ENCODE peak calls at places on chromosomes 11 and 22, in eight cellular contexts. One of them, this sample, is unnamed.

GRCh38 chr11:119567667-119568582 is 145.0 kb upstream of the THY1 start:
- DNase-seq in aorta: no peak
- DNase-seq in mucosa of descending colon: peak; percentile 12
- DNase-seq in HepG2: no peak
- DNase-seq in heart left ventricle: no peak
- DNase-seq in cardiac muscle cell: peak; percentile 57
- DNase-seq in MG63: peak; percentile 89
- DNase-seq in tibial nerve: no peak
- DNase-seq in this sample: no peak

GRCh38 chr11:57567210-57567511 is 311 bp downstream of the UBE2L6 start:
- DNase-seq in aorta: no peak
- DNase-seq in mucosa of descending colon: peak; percentile 41
- DNase-seq in HepG2: no peak
- DNase-seq in heart left ventricle: peak; percentile 28
- DNase-seq in cardiac muscle cell: no peak
- DNase-seq in MG63: no peak
- DNase-seq in tibial nerve: no peak
- DNase-seq in this sample: no peak

GRCh38 chr11:124763156-124763947 is 1.3 kb upstream of the ESAM start:
- DNase-seq in aorta: peak; percentile 89
- DNase-seq in mucosa of descending colon: peak; percentile 98
- DNase-seq in HepG2: peak; percentile 72
- DNase-seq in heart left ventricle: peak; percentile 87
- DNase-seq in cardiac muscle cell: peak; percentile 88
- DNase-seq in MG63: peak; percentile 68
- DNase-seq in tibial nerve: peak; percentile 65
- DNase-seq in this sample: peak; percentile 88

GRCh38 chr11:16001899-16002426 is 354.4 kb downstream of the SOX6 start:
- DNase-seq in aorta: no peak
- DNase-seq in mucosa of descending colon: peak; percentile 28
- DNase-seq in HepG2: peak; percentile 92
- DNase-seq in heart left ventricle: no peak
- DNase-seq in cardiac muscle cell: no peak
- DNase-seq in MG63: peak; percentile 30
- DNase-seq in tibial nerve: no peak
- DNase-seq in this sample: peak; percentile 37

GRCh38 chr22:19568337-19569311 is 44.4 kb upstream of the CLDN5 start:
- DNase-seq in aorta: no peak
- DNase-seq in mucosa of descending colon: no peak
- DNase-seq in HepG2: no peak
- DNase-seq in heart left ventricle: no peak
- DNase-seq in cardiac muscle cell: no peak
- DNase-seq in MG63: peak; percentile 82
- DNase-seq in tibial nerve: no peak
- DNase-seq in this sample: no peak

GRCh38 chr11:117303101-117303500 is 12.0 kb downstream of the BACE1-AS start:
- DNase-seq in aorta: no peak
- DNase-seq in mucosa of descending colon: no peak
- DNase-seq in HepG2: peak; percentile 38
- DNase-seq in heart left ventricle: no peak
- DNase-seq in cardiac muscle cell: no peak
- DNase-seq in MG63: no peak
- DNase-seq in tibial nerve: no peak
- DNase-seq in this sample: no peak

GRCh38 chr11:6992026-6992425 is 28.1 kb downstream of the ZNF214 start:
- DNase-seq in aorta: no peak
- DNase-seq in mucosa of descending colon: no peak
- DNase-seq in HepG2: no peak
- DNase-seq in heart left ventricle: no peak
- DNase-seq in cardiac muscle cell: no peak
- DNase-seq in MG63: no peak
- DNase-seq in tibial nerve: no peak
- DNase-seq in this sample: no peak

GRCh38 chr11:11961399-11962028 is 46.9 kb downstream of the DKK3 start:
- DNase-seq in aorta: no peak
- DNase-seq in mucosa of descending colon: no peak
- DNase-seq in HepG2: no peak
- DNase-seq in heart left ventricle: no peak
- DNase-seq in cardiac muscle cell: no peak
- DNase-seq in MG63: no peak
- DNase-seq in tibial nerve: no peak
- DNase-seq in this sample: no peak

GRCh38 chr11:102345923-102346322 is 1.1 kb upstream of the BIRC2 start:
- DNase-seq in aorta: no peak
- DNase-seq in mucosa of descending colon: no peak
- DNase-seq in HepG2: peak; percentile 64
- DNase-seq in heart left ventricle: no peak
- DNase-seq in cardiac muscle cell: no peak
- DNase-seq in MG63: peak; percentile 54
- DNase-seq in tibial nerve: no peak
- DNase-seq in this sample: no peak

GRCh38 chr22:28819253-28820096 is 19.1 kb upstream of the XBP1 start:
- DNase-seq in aorta: no peak
- DNase-seq in mucosa of descending colon: peak; percentile 72
- DNase-seq in HepG2: peak; percentile 91
- DNase-seq in heart left ventricle: no peak
- DNase-seq in cardiac muscle cell: no peak
- DNase-seq in MG63: no peak
- DNase-seq in tibial nerve: no peak
- DNase-seq in this sample: no peak

GRCh38 chr11:32962016-32962415 is 53.7 kb upstream of the DEPDC7 start:
- DNase-seq in aorta: no peak
- DNase-seq in mucosa of descending colon: no peak
- DNase-seq in HepG2: no peak
- DNase-seq in heart left ventricle: no peak
- DNase-seq in cardiac muscle cell: no peak
- DNase-seq in MG63: no peak
- DNase-seq in tibial nerve: no peak
- DNase-seq in this sample: no peak
- H3K36me3 ChIP-seq in aorta: peaks cover 7% of the 10 kb centered on the region
- H3K36me3 ChIP-seq in mucosa of descending colon: no peaks in the 10 kb centered on the region
- H3K36me3 ChIP-seq in HepG2: peaks cover 53% of the 10 kb centered on the region
- H3K36me3 ChIP-seq in heart left ventricle: peaks cover 65% of the 10 kb centered on the region
- H3K36me3 ChIP-seq in cardiac muscle cell: peaks cover 36% of the 10 kb centered on the region
- H3K36me3 ChIP-seq in MG63: peaks cover 35% of the 10 kb centered on the region
- H3K36me3 ChIP-seq in tibial nerve: peaks cover 78% of the 10 kb centered on the region
- H3K36me3 ChIP-seq in this sample: peaks cover 7% of the 10 kb centered on the region

DNA sequence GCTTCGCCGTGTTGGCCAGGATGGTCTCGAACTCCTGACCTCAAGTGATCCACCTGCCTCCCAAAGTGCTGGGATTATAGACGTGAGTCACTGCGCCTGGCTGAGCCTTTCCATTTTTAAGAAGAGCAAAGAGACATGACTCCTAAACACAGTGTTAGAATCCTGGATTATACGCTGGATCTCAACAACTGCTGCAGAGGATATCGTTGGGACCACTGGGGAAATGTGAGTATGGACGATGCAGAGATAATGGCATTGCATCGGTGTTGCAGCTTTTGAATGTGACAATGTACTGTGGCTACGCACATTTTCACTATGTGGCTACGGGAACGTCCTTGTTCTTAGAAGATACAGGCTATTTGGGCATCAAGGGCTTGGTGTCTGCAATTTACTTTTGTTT is 6.2 kb downstream of the MRGPRF start:
- DNase-seq in aorta: peak; percentile 38
- DNase-seq in mucosa of descending colon: no peak
- DNase-seq in HepG2: no peak
- DNase-seq in heart left ventricle: no peak
- DNase-seq in cardiac muscle cell: no peak
- DNase-seq in MG63: no peak
- DNase-seq in tibial nerve: no peak
- DNase-seq in this sample: no peak
- H3K36me3 ChIP-seq in aorta: peaks cover 7% of the 10 kb centered on the region
- H3K36me3 ChIP-seq in mucosa of descending colon: no peaks in the 10 kb centered on the region
- H3K36me3 ChIP-seq in HepG2: no peaks in the 10 kb centered on the region
- H3K36me3 ChIP-seq in heart left ventricle: peaks cover 7% of the 10 kb centered on the region
- H3K36me3 ChIP-seq in cardiac muscle cell: no peaks in the 10 kb centered on the region
- H3K36me3 ChIP-seq in MG63: no peaks in the 10 kb centered on the region
- H3K36me3 ChIP-seq in tibial nerve: peaks cover 26% of the 10 kb centered on the region
- H3K36me3 ChIP-seq in this sample: no peaks in the 10 kb centered on the region

DNA sequence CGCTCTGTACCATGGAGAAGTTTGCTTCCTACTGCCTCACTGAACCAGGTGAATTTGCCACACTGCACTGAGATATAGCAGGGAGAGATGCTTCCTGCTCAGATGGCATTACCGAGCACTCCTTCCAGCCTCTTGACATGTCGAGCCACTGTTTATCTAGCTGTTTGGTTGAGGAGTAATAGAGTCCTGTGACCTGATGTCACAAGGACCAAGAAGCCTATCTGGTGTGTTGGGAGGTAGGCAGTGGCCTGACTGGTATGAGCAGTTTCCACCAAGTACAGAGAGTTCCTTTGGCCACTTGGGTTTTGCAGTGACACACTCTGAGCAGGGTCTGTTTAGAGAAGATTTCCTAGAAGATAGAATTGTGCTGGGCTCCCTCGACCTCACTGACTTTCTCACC is 5.2 kb downstream of the ACAD8 start:
- DNase-seq in aorta: no peak
- DNase-seq in mucosa of descending colon: no peak
- DNase-seq in HepG2: no peak
- DNase-seq in heart left ventricle: no peak
- DNase-seq in cardiac muscle cell: no peak
- DNase-seq in MG63: no peak
- DNase-seq in tibial nerve: no peak
- DNase-seq in this sample: no peak
- H3K36me3 ChIP-seq in aorta: peaks cover 4% of the 10 kb centered on the region
- H3K36me3 ChIP-seq in mucosa of descending colon: peaks cover 2% of the 10 kb centered on the region
- H3K36me3 ChIP-seq in HepG2: peaks cover 52% of the 10 kb centered on the region
- H3K36me3 ChIP-seq in heart left ventricle: peaks cover 68% of the 10 kb centered on the region
- H3K36me3 ChIP-seq in cardiac muscle cell: peaks cover 20% of the 10 kb centered on the region
- H3K36me3 ChIP-seq in MG63: no peaks in the 10 kb centered on the region
- H3K36me3 ChIP-seq in tibial nerve: peaks cover 74% of the 10 kb centered on the region
- H3K36me3 ChIP-seq in this sample: peaks cover 29% of the 10 kb centered on the region

GRCh38 chr22:31550871-31551370 is 54.6 kb downstream of the SFI1 start:
- DNase-seq in aorta: no peak
- DNase-seq in mucosa of descending colon: no peak
- DNase-seq in HepG2: no peak
- DNase-seq in heart left ventricle: no peak
- DNase-seq in cardiac muscle cell: no peak
- DNase-seq in MG63: no peak
- DNase-seq in tibial nerve: no peak
- DNase-seq in this sample: no peak
- H3K36me3 ChIP-seq in aorta: peaks cover 8% of the 10 kb centered on the region
- H3K36me3 ChIP-seq in mucosa of descending colon: peaks cover 4% of the 10 kb centered on the region
- H3K36me3 ChIP-seq in HepG2: peaks cover 9% of the 10 kb centered on the region
- H3K36me3 ChIP-seq in heart left ventricle: peaks cover 38% of the 10 kb centered on the region
- H3K36me3 ChIP-seq in cardiac muscle cell: no peaks in the 10 kb centered on the region
- H3K36me3 ChIP-seq in MG63: peaks cover 8% of the 10 kb centered on the region
- H3K36me3 ChIP-seq in tibial nerve: peaks cover 58% of the 10 kb centered on the region
- H3K36me3 ChIP-seq in this sample: peaks cover 3% of the 10 kb centered on the region

This sample was measured in lung.